ENCODE peak calls at places on chromosomes 11 and 22, in six cellular contexts. One of them, this sample, is unnamed.

GRCh38 chr22:33163815-33164214 is 105.6 kb upstream of the SYN3 start:
- DNase-seq in anterior cingulate cortex: no peak
- DNase-seq in ovary: no peak
- DNase-seq in ACHN: no peak
- DNase-seq in SW 1271: no peak
- DNase-seq in NCI-H1930: no peak
- DNase-seq in this sample: no peak

GRCh38 chr11:72740060-72740424 is 12.2 kb downstream of the ARAP1 start:
- DNase-seq in SW 1271: no peak
- DNase-seq in anterior cingulate cortex: no peak
- DNase-seq in NCI-H1930: no peak
- DNase-seq in ACHN: no peak
- DNase-seq in ovary: no peak
- DNase-seq in this sample: no peak

GRCh38 chr11:74641289-74641688 is 48.9 kb downstream of the POLD3 start:
- DNase-seq in NCI-H1930: peak
- DNase-seq in ovary: no peak
- DNase-seq in ACHN: no peak
- DNase-seq in anterior cingulate cortex: no peak
- DNase-seq in SW 1271: no peak
- DNase-seq in this sample: no peak

GRCh38 chr11:64639885-64640284 is 48.9 kb downstream of the SLC22A12 start:
- DNase-seq in ovary: no peak
- DNase-seq in anterior cingulate cortex: no peak
- DNase-seq in SW 1271: no peak
- DNase-seq in NCI-H1930: no peak
- DNase-seq in ACHN: no peak
- DNase-seq in this sample: no peak

GRCh38 chr11:126176853-126177470 is 34.5 kb downstream of the RPUSD4 start:
- DNase-seq in SW 1271: no peak
- DNase-seq in ACHN: no peak
- DNase-seq in anterior cingulate cortex: no peak
- DNase-seq in NCI-H1930: no peak
- DNase-seq in ovary: no peak
- DNase-seq in this sample: no peak

GRCh38 chr11:132977241-132977640 is 555.1 kb downstream of the OPCML start:
- DNase-seq in SW 1271: no peak
- DNase-seq in ovary: no peak
- DNase-seq in NCI-H1930: no peak
- DNase-seq in anterior cingulate cortex: no peak
- DNase-seq in ACHN: no peak
- DNase-seq in this sample: no peak

GRCh38 chr11:11459578-11459977 is 106.5 kb upstream of the CSNK2A3 start:
- DNase-seq in ACHN: no peak
- DNase-seq in SW 1271: no peak
- DNase-seq in NCI-H1930: no peak
- DNase-seq in ovary: no peak
- DNase-seq in anterior cingulate cortex: no peak
- DNase-seq in this sample: no peak

GRCh38 chr11:69159153-69159850 is 3.6 kb downstream of the SMIM38 start:
- DNase-seq in SW 1271: no peak
- DNase-seq in anterior cingulate cortex: no peak
- DNase-seq in ACHN: no peak
- DNase-seq in ovary: no peak
- DNase-seq in NCI-H1930: no peak
- DNase-seq in this sample: no peak

GRCh38 chr11:68950268-68950667 is 30.5 kb downstream of the MRGPRD start:
- DNase-seq in ovary: no peak
- DNase-seq in SW 1271: no peak
- DNase-seq in NCI-H1930: no peak
- DNase-seq in ACHN: peak
- DNase-seq in anterior cingulate cortex: no peak
- DNase-seq in this sample: no peak

GRCh38 chr11:111841370-111842053 is 29.9 kb downstream of the ALG9 start:
- DNase-seq in ovary: peak
- DNase-seq in SW 1271: peak
- DNase-seq in NCI-H1930: peak
- DNase-seq in ACHN: peak
- DNase-seq in anterior cingulate cortex: peak
- DNase-seq in this sample: peak

GRCh38 chr11:19200410-19201201 is 1.2 kb downstream of the CSRP3 start:
- DNase-seq in ovary: no peak
- DNase-seq in SW 1271: no peak
- DNase-seq in NCI-H1930: no peak
- DNase-seq in anterior cingulate cortex: no peak
- DNase-seq in ACHN: peak
- DNase-seq in this sample: no peak

GRCh38 chr11:74641905-74642304 is 49.5 kb downstream of the POLD3 start:
- DNase-seq in ovary: no peak
- DNase-seq in SW 1271: no peak
- DNase-seq in NCI-H1930: no peak
- DNase-seq in anterior cingulate cortex: no peak
- DNase-seq in ACHN: no peak
- DNase-seq in this sample: no peak

GRCh38 chr11:4804280-4804679 is at the start of gene OR52R1:
- DNase-seq in NCI-H1930: no peak
- DNase-seq in SW 1271: no peak
- DNase-seq in anterior cingulate cortex: no peak
- DNase-seq in ACHN: no peak
- DNase-seq in ovary: no peak
- DNase-seq in this sample: no peak

GRCh38 chr11:15618583-15619032 is 503.9 kb downstream of the INSC start:
- DNase-seq in NCI-H1930: no peak
- DNase-seq in anterior cingulate cortex: no peak
- DNase-seq in ovary: no peak
- DNase-seq in SW 1271: no peak
- DNase-seq in ACHN: no peak
- DNase-seq in this sample: no peak

GRCh38 chr11:72005347-72006260 is 6.9 kb downstream of the IL18BP start:
- DNase-seq in ovary: no peak
- DNase-seq in NCI-H1930: no peak
- DNase-seq in ACHN: no peak
- DNase-seq in SW 1271: no peak
- DNase-seq in anterior cingulate cortex: no peak
- DNase-seq in this sample: no peak

GRCh38 chr11:112292785-112293407 is 32.2 kb upstream of the PLET1 start:
- DNase-seq in anterior cingulate cortex: no peak
- DNase-seq in NCI-H1930: no peak
- DNase-seq in SW 1271: peak
- DNase-seq in ACHN: peak
- DNase-seq in ovary: no peak
- DNase-seq in this sample: no peak

GRCh38 chr11:46383974-46384701 is 2.7 kb downstream of the MDK start:
- DNase-seq in anterior cingulate cortex: no peak
- DNase-seq in ACHN: no peak
- DNase-seq in ovary: no peak
- DNase-seq in SW 1271: no peak
- DNase-seq in NCI-H1930: no peak
- DNase-seq in this sample: no peak

GRCh38 chr11:112004389-112004788 is 20.8 kb upstream of the DLAT start:
- DNase-seq in SW 1271: no peak
- DNase-seq in ovary: no peak
- DNase-seq in NCI-H1930: no peak
- DNase-seq in anterior cingulate cortex: no peak
- DNase-seq in ACHN: no peak
- DNase-seq in this sample: no peak

GRCh38 chr11:89203814-89204213 is 26.1 kb downstream of the TYR start:
- DNase-seq in ovary: no peak
- DNase-seq in ACHN: no peak
- DNase-seq in anterior cingulate cortex: no peak
- DNase-seq in NCI-H1930: no peak
- DNase-seq in SW 1271: no peak
- DNase-seq in this sample: no peak

GRCh38 chr11:71236836-71237475 is 15.4 kb downstream of the SHANK2 start:
- DNase-seq in SW 1271: no peak
- DNase-seq in ACHN: no peak
- DNase-seq in NCI-H1930: no peak
- DNase-seq in ovary: no peak
- DNase-seq in anterior cingulate cortex: no peak
- DNase-seq in this sample: no peak

GRCh38 chr11:112506852-112507251 is 246.2 kb upstream of the PLET1 start:
- DNase-seq in ovary: no peak
- DNase-seq in ACHN: no peak
- DNase-seq in anterior cingulate cortex: no peak
- DNase-seq in SW 1271: no peak
- DNase-seq in NCI-H1930: no peak
- DNase-seq in this sample: no peak